ENCODE peak calls at places on chromosomes 1 and 21, in four cellular contexts. M, S, X and Z are unnamed samples.

GRCh38 chr1:25543425-25544242 is at the start of gene LDLRAP1:
- DNase-seq in S (peak; percentile 62), X (peak; percentile 96), M (peak; percentile 83), Z (peak; percentile 69)

GRCh38 chr1:190259424-190259823 is 218.2 kb downstream of the BRINP3 start:
- DNase-seq in S (no peak), M (no peak), X (no peak), Z (no peak)

GRCh38 chr1:3038571-3039181 is 17.4 kb downstream of the ACTRT2 start:
- DNase-seq in S (no peak), X (peak; percentile 70), M (no peak), Z (no peak)

GRCh38 chr21:36722370-36723368 is 23.8 kb downstream of the SIM2 start:
- DNase-seq in M (no peak), S (no peak), X (no peak), Z (no peak)

GRCh38 chr1:34131396-34132160 is 33.5 kb downstream of the CSMD2 start:
- DNase-seq in S (no peak), X (no peak), M (no peak), Z (no peak)

GRCh38 chr21:35316933-35317332 is 267.8 kb upstream of the RUNX1 start:
- DNase-seq in S (peak; percentile 86), X (no peak), M (no peak), Z (no peak)

GRCh38 chr1:8189931-8190483 is 127.9 kb upstream of the SLC45A1 start:
- DNase-seq in S (peak; percentile 67), X (no peak), M (no peak), Z (no peak)

GRCh38 chr1:196102826-196103225 is 505.4 kb downstream of the KCNT2 start:
- DNase-seq in S (no peak), M (no peak), X (no peak), Z (no peak)

GRCh38 chr1:53604291-53604919 is 134.6 kb downstream of the GLIS1 start:
- DNase-seq in X (no peak), M (no peak), S (no peak), Z (no peak)

GRCh38 chr1:90726716-90727480 is 9.8 kb upstream of the BARHL2 start:
- DNase-seq in M (no peak), S (no peak), X (peak; percentile 81), Z (no peak)

GRCh38 chr21:41366522-41367151 is 4.8 kb downstream of the MX2 start:
- DNase-seq in M (peak; percentile 74), S (peak; percentile 73), X (no peak), Z (peak; percentile 13)

GRCh38 chr21:13827201-13827600 is 217.6 kb downstream of the POTED start:
- DNase-seq in M (no peak), S (no peak), X (peak; percentile 33), Z (no peak)

GRCh38 chr21:31570824-31571425 is 88.6 kb upstream of the SOD1 start:
- DNase-seq in M (no peak), X (no peak), S (no peak), Z (no peak)

GRCh38 chr21:31560479-31560878 is 99.0 kb upstream of the SOD1 start:
- DNase-seq in X (no peak), S (no peak), M (no peak), Z (no peak)

GRCh38 chr21:31566611-31567010 is 92.9 kb upstream of the SOD1 start:
- DNase-seq in S (no peak), M (no peak), X (no peak), Z (no peak)

GRCh38 chr21:31564439-31564838 is 95.1 kb upstream of the SOD1 start:
- DNase-seq in M (no peak), X (no peak), S (no peak), Z (no peak)

GRCh38 chr21:31566061-31566460 is 93.4 kb upstream of the SOD1 start:
- DNase-seq in S (no peak), X (no peak), M (no peak), Z (no peak)
- TF ChIP-seq CTCF in S (no peak), X (no peak), M (no peak), Z (no peak)

DNA sequence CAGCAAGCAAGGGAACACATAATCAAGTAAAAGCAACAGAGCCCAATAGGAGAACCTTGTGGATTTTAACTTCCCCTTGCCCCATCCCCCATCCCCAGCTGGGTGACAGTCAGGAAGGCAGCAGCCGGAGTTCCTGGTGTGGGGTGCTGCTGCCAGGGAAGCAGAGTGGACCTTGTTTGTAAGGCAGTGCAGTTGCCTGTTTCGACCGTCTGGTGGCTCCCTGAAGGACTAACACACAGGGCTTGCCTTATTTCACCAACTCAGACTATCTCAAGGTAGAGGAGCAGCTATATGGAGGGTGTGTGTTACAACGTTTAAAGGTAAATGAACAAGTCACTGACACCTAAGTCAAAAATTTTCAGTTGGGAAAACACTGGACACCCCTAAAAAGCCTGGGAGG is 6.6 kb downstream of the KRTAP10-8 start:
- DNase-seq in M (peak; percentile 22), S (peak; percentile 14), X (no peak), Z (no peak)
- TF ChIP-seq CTCF in M (peak; percentile 25), S (no peak), X (peak; percentile 9), Z (no peak)

GRCh38 chr1:115642168-115643072 is 650 bp downstream of the VANGL1 start:
- DNase-seq in S (peak; percentile 20), M (peak; percentile 69), X (peak; percentile 91), Z (no peak)
- TF ChIP-seq CTCF in S (peak; percentile 5), M (peak; percentile 10), X (no peak), Z (no peak)

DNA sequence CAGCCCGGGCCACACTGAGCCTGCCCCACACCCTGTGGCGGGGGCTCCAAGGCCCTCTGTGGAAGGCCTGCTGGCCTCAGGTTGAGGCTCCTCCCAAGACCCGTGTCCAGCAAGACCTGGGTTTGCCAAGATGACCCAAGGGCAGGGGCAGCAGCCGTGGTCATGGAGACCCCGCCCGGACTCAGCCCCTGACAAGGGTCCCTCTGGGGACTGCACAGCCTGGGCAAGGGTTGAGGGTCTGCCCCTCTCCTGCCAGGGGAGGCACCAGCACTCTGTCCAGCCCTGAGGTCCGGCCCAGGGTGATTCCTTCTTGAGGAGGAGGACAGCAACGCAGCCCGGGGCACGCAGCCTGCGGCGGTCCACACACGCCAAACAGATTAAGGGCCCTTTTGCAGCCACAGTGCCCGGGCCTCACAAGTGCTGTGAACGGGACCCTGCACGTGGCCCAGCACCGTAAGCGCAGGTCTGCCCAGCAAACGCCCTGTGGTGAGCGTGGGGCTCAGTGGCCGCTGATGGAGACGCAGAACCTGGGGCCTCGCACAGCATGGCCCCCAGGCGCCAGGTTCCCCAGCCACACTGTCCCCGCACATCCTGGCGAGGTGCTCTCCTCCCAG is 3.4 kb downstream of the SPATC1L start:
- DNase-seq in S (no peak), M (no peak), X (peak; percentile 75), Z (no peak)
- TF ChIP-seq CTCF in S (no peak), M (no peak), X (no peak), Z (no peak)

DNA sequence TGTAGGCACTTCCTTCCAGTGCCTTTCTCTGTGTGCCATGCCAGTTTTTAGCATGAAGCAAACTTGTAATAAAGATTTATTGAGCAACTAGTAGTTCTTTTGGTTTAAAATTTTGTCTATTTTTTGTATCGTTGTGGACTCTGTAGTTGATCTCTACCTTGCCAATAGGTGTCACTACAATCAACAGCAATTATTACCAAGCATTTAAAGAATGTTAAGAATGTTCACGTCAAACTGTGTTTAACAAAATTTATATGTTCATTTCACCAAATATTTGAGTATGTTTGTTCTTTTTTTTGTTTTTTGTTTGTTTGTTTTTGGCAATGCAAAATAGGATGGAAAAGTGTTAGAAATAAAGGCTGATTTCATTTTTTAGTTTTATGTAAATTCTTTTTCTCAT is 208.1 kb downstream of the PATJ start:
- DNase-seq in M (no peak), S (no peak), X (no peak), Z (no peak)
- TF ChIP-seq CTCF in M (no peak), S (peak; percentile 3), X (no peak), Z (no peak)

DNA sequence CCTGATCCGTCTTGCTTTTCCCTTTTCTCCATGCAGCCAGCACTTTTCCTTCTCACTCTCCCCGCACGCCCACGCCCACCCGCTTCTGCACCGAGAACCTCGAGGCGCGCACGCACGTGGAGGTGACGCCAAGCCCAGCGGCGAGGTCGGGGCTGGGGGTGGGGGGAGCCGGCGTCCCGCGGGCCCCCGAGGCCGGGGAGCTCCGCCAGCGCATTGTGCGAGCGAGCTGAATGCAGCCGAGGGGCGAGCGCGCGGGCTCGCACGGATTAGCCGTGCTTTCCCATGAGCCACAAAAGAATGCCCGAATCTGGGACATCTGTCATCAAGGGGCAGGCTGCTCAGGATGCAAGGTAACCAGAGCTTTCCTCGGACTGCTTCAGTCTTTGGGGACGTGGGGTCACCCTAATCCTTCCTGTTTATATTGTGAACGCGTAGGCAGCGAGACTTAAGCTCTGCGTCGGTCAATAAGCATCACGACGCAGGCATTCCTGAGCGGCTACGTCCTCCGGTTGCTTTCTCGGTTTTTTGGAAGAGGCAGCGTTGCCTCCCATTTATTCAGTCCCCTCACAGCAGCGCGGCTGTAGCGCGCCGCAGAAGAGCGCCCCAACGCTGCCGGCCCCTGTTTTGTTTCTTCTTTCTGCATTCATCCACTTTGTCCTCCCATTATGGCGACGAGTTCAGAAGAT is 67.3 kb upstream of the AKT3 start:
- DNase-seq in S (peak; percentile 93), M (peak; percentile 15), X (peak; percentile 87), Z (no peak)
- TF ChIP-seq CTCF in S (peak; percentile 11), M (no peak), X (no peak), Z (no peak)